ENCODE peak calls at places on chromosomes 12 and 14, in four cellular contexts. K is lower lobe of right lung, P is sigmoid colon, Q is adrenal gland. O is an unnamed sample.

GRCh38 chr12:41531147-41531829 is 343.2 kb downstream of the PDZRN4 start:
- DNase-seq in Q (no peak), P (peak; percentile 93), K (no peak), O (no peak)

GRCh38 chr12:20154060-20154459 is 214.3 kb upstream of the PDE3A start:
- DNase-seq in P (no peak), K (no peak), Q (no peak), O (no peak)

GRCh38 chr12:6452245-6452731 is 446 bp downstream of the TAPBPL start:
- DNase-seq in K (no peak), Q (peak; percentile 69), P (peak; percentile 79), O (no peak)

GRCh38 chr12:19893514-19893913 is 454.2 kb downstream of the AEBP2 start:
- DNase-seq in K (no peak), Q (no peak), P (no peak), O (peak; percentile 19)

GRCh38 chr12:132056320-132056719 is 87.8 kb downstream of the DDX51 start:
- DNase-seq in K (no peak), Q (no peak), P (no peak), O (no peak)

GRCh38 chr14:60724080-60724618 is at the start of gene SIX4:
- DNase-seq in Q (peak; percentile 65), K (peak; percentile 71), P (peak; percentile 87), O (peak; percentile 78)

GRCh38 chr14:20757963-20758362 is 10.2 kb upstream of the EDDM3B start:
- DNase-seq in P (no peak), K (peak; percentile 44), Q (peak; percentile 29), O (peak; percentile 25)

GRCh38 chr12:101773560-101774206 is 34.4 kb upstream of the SYCP3 start:
- DNase-seq in P (peak; percentile 73), Q (peak; percentile 74), K (peak; percentile 51), O (peak; percentile 73)

GRCh38 chr14:55834390-55834789 is 254.4 kb downstream of the KTN1 start:
- DNase-seq in Q (no peak), P (no peak), K (no peak), O (no peak)

GRCh38 chr12:2868986-2869385 is 8.0 kb downstream of the FOXM1 start:
- DNase-seq in Q (no peak), K (no peak), P (no peak), O (no peak)

GRCh38 chr12:43210437-43211197 is 341.4 kb downstream of the ADAMTS20 start:
- DNase-seq in K (no peak), Q (no peak), P (no peak), O (peak; percentile 44)

GRCh38 chr14:74018029-74018703 is 922 bp downstream of the ENTPD5 start:
- DNase-seq in P (no peak), Q (no peak), K (no peak), O (peak; percentile 62)

GRCh38 chr12:116266220-116266619 is 11.3 kb downstream of the MED13L start:
- DNase-seq in Q (no peak), P (no peak), K (no peak), O (no peak)

GRCh38 chr12:132196038-132196872 is 52.0 kb downstream of the NOC4L start:
- DNase-seq in K (no peak), P (no peak), Q (no peak), O (no peak)

GRCh38 chr14:64213079-64213478 is 81.1 kb downstream of the ESR2 start:
- DNase-seq in Q (no peak), P (no peak), K (peak; percentile 61), O (no peak)

GRCh38 chr12:117861691-117862090 is 107.1 kb downstream of the KSR2 start:
- DNase-seq in P (no peak), Q (no peak), K (no peak), O (no peak)

GRCh38 chr12:124761876-124762275 is 101.8 kb downstream of the SCARB1 start:
- DNase-seq in P (no peak), K (no peak), Q (no peak), O (no peak)

GRCh38 chr14:65439117-65439516 is 26.6 kb downstream of the FUT8 start:
- DNase-seq in Q (no peak), P (no peak), K (no peak), O (no peak)

GRCh38 chr12:62205348-62205747 is 54.9 kb upstream of the USP15 start:
- DNase-seq in P (no peak), Q (no peak), K (no peak), O (no peak)

GRCh38 chr14:40417777-40418401 is 985.7 kb upstream of the FBXO33 start:
- DNase-seq in Q (peak; percentile 21), P (no peak), K (no peak), O (peak; percentile 4)

GRCh38 chr14:92625213-92625612 is 111.6 kb downstream of the RIN3 start:
- DNase-seq in K (no peak), P (no peak), Q (no peak), O (no peak)

GRCh38 chr12:63138484-63138883 is 12.5 kb downstream of the AVPR1A start:
- DNase-seq in P (no peak), Q (no peak), K (no peak), O (no peak)

GRCh38 chr12:85996280-85996679 is 122.2 kb downstream of the NTS start:
- DNase-seq in Q (no peak), K (no peak), P (no peak), O (no peak)

GRCh38 chr12:19573866-19574265 is 134.6 kb downstream of the AEBP2 start:
- DNase-seq in Q (no peak), P (no peak), K (no peak), O (no peak)

GRCh38 chr12:20740972-20741371 is 45.8 kb downstream of the SLCO1C1 start:
- DNase-seq in P (no peak), K (no peak), Q (no peak), O (no peak)

GRCh38 chr14:100861188-100861936 is 35.4 kb downstream of the MEG3 start:
- DNase-seq in Q (no peak), K (peak; percentile 30), P (no peak), O (no peak)

GRCh38 chr12:80624986-80625530 is 82.4 kb upstream of the MYF6 start:
- DNase-seq in Q (no peak), P (no peak), K (no peak), O (no peak)

GRCh38 chr12:104060791-104061190 is 3.5 kb upstream of the HCFC2 start:
- DNase-seq in K (no peak), P (no peak), Q (no peak), O (no peak)

GRCh38 chr12:58583541-58583940 is 336.8 kb downstream of the LRIG3 start:
- DNase-seq in K (no peak), Q (peak; percentile 24), P (no peak), O (no peak)

GRCh38 chr12:103928736-103929050 is 1.5 kb upstream of the HSP90B1 start:
- DNase-seq in P (no peak), Q (peak; percentile 26), K (peak; percentile 58), O (peak; percentile 30)

GRCh38 chr14:94612174-94612573 is at the start of gene SERPINA3:
- DNase-seq in K (no peak), Q (no peak), P (peak; percentile 67), O (no peak)

GRCh38 chr12:113267621-113268020 is 46.4 kb downstream of the TPCN1 start:
- DNase-seq in Q (no peak), K (no peak), P (no peak), O (no peak)

GRCh38 chr14:22926316-22926715 is 2.9 kb downstream of the PRMT5 start:
- DNase-seq in Q (no peak), P (no peak), K (no peak), O (no peak)

GRCh38 chr12:52701281-52701680 is 2.0 kb downstream of the KRT77 start:
- DNase-seq in P (no peak), K (no peak), Q (no peak), O (no peak)

GRCh38 chr12:117441751-117442150 is 80.3 kb upstream of the NOS1 start:
- DNase-seq in P (peak; percentile 75), K (no peak), Q (peak; percentile 85), O (no peak)

GRCh38 chr12:3752096-3752709 is 706 bp downstream of the CRACR2A start:
- DNase-seq in K (peak; percentile 70), Q (no peak), P (no peak), O (peak; percentile 87)

GRCh38 chr12:5505751-5506150 is 73.8 kb downstream of the NTF3 start:
- DNase-seq in Q (no peak), P (no peak), K (no peak), O (no peak)

GRCh38 chr12:90322006-90322405 is 613.4 kb upstream of the ATP2B1 start:
- DNase-seq in Q (no peak), K (no peak), P (no peak), O (no peak)

GRCh38 chr12:44717612-44718011 is 158.5 kb downstream of the NELL2 start:
- DNase-seq in K (no peak), Q (no peak), P (no peak), O (no peak)

GRCh38 chr14:24392327-24393098 is 6.3 kb upstream of the NYNRIN start:
- DNase-seq in K (no peak), Q (no peak), P (no peak), O (no peak)
- TF ChIP-seq CTCF in K (no peak), Q (no peak), P (no peak), O (no peak)

DNA sequence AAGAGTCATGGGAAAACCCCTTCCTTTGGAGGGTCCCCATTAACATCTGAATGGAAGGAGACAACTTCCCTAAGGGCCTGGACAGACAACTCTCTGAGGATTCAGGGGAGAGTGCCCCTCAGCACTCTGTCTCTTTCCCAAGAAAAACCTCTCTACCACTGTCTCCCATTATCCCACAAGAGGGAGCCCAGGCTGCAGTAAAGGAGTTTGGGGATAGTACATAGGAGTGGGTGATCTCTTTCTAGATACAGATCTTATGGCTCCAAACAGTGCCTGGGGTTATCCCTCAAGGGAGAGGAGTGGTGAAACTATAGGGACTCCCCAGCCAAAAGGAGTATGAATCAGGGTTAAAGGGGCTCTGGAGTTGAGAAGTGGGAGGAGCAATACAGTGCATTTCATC is 6.1 kb downstream of the WNT10B start:
- DNase-seq in K (no peak), Q (no peak), P (no peak), O (no peak)
- TF ChIP-seq CTCF in K (peak; percentile 8), Q (no peak), P (no peak), O (no peak)

GRCh38 chr12:26520154-26520553 is 312.8 kb downstream of the ITPR2 start:
- DNase-seq in Q (no peak), P (no peak), K (no peak), O (no peak)
- TF ChIP-seq CTCF in Q (no peak), P (no peak), K (no peak), O (no peak)

DNA sequence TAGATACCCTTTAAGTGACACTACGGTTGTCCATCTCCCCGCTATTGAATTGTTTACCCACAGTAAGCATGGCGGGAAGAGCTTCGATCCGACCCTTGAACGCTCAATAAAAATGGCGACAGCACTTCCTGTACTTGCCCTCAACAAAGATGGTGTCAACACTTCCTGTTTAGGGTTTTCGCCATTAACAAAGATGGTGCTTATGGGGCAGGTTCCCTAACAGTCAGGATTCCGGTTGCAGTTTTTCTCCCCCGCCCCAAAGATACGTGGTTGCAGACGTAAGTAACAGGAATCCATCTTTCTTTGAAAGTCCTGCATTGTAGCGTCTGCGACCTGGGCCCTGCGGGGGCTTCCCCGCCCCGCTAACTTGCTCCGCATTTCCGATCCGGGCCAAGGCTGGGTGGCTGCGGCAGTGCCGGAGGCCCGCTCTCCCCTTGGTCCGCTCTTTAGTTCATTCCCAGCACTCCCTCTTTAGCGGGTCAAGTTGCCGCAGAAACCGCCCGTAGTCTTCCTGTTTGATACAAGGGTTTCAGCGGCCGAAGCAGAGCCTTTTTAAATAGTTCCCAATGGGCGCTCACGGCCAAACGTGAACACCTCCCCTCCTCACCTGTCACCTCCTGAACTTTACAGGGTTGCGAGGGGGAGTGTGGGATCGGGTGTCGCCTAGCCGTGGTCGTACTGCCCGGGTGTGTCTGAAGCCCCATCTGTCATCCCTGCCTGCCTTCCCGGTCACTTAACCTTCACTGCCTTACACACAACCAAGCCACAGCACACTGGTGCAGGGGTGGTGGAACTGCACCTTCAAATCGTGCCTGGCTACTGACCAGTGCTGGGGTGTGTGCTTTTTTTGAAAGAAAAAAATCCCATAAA is at the start of gene CRADD:
- DNase-seq in P (peak; percentile 92), Q (peak; percentile 89), K (peak; percentile 81), O (peak; percentile 76)
- TF ChIP-seq CTCF in P (no peak), Q (no peak), K (no peak), O (no peak)